ENCODE peak calls at places on chromosomes 1 and 21, in four cellular contexts. H is left ventricle myocardium inferior, X is A549, U is DND-41. T is an unnamed sample.

GRCh38 chr1:23619299-23620188 is 60.2 kb upstream of the ID3 start:
- DNase-seq in H (no peak), X (no peak), U (peak; percentile 82), T (no peak)

GRCh38 chr1:47650606-47651005 is 212.8 kb downstream of the FOXD2 start:
- DNase-seq in H (no peak), X (no peak), U (no peak), T (no peak)

GRCh38 chr1:6587261-6588005 is 7.6 kb downstream of the ZBTB48 start:
- DNase-seq in H (peak; percentile 84), X (no peak), U (no peak), T (peak; percentile 87)

GRCh38 chr1:74468982-74469603 is 43.3 kb downstream of the LRRC53 start:
- DNase-seq in H (no peak), X (peak; percentile 35), U (no peak), T (no peak)

GRCh38 chr1:109687641-109688499 is at the start of gene GSTM1:
- DNase-seq in H (no peak), X (no peak), U (no peak), T (no peak)

GRCh38 chr1:89908294-89908992 is 86.5 kb upstream of the ZNF326 start:
- DNase-seq in H (no peak), X (no peak), U (no peak), T (no peak)

GRCh38 chr1:199449221-199449620 is 578.3 kb upstream of the NR5A2 start:
- DNase-seq in H (no peak), X (no peak), U (no peak), T (no peak)

GRCh38 chr1:58395355-58395754 is 151.2 kb downstream of the OMA1 start:
- DNase-seq in H (no peak), X (peak; percentile 9), U (no peak), T (no peak)

GRCh38 chr1:232292246-232292645 is 337.7 kb downstream of the SIPA1L2 start:
- DNase-seq in H (no peak), X (no peak), U (no peak), T (no peak)

GRCh38 chr21:45867671-45868081 is 113.9 kb upstream of the COL6A1 start:
- DNase-seq in H (no peak), X (no peak), U (no peak), T (no peak)

GRCh38 chr1:96978431-96978830 is 256.8 kb downstream of the PTBP2 start:
- DNase-seq in H (no peak), X (no peak), U (no peak), T (no peak)

GRCh38 chr1:91826649-91827048 is 59.3 kb downstream of the TGFBR3 start:
- DNase-seq in H (no peak), X (no peak), U (no peak), T (no peak)

GRCh38 chr1:12040457-12041051 is 21.3 kb downstream of the MIIP start:
- DNase-seq in H (no peak), X (peak; percentile 32), U (no peak), T (no peak)

GRCh38 chr1:29453502-29454240 is 217.3 kb downstream of the PTPRU start:
- DNase-seq in H (no peak), X (peak; percentile 58), U (peak; percentile 41), T (peak; percentile 30)

GRCh38 chr1:158943059-158943458 is 11.7 kb downstream of the PYHIN1 start:
- DNase-seq in H (no peak), X (no peak), U (no peak), T (no peak)

GRCh38 chr1:66033781-66034180 is 241.1 kb downstream of the PDE4B start:
- DNase-seq in H (no peak), X (no peak), U (no peak), T (no peak)

GRCh38 chr1:237713886-237714285 is 176.8 kb downstream of the ZP4 start:
- DNase-seq in H (no peak), X (no peak), U (no peak), T (no peak)

GRCh38 chr1:205714190-205714905 is 34.0 kb upstream of the SLC45A3 start:
- DNase-seq in H (no peak), X (peak; percentile 36), U (no peak), T (no peak)

GRCh38 chr1:180609643-180610555 is 21.9 kb upstream of the XPR1 start:
- DNase-seq in H (no peak), X (no peak), U (no peak), T (no peak)

GRCh38 chr1:70727891-70728443 is 316.9 kb downstream of the CTH start:
- DNase-seq in H (no peak), X (no peak), U (no peak), T (no peak)

GRCh38 chr1:53656062-53656915 is 82.7 kb downstream of the GLIS1 start:
- DNase-seq in H (no peak), X (no peak), U (no peak), T (peak; percentile 26)

GRCh38 chr21:38631171-38631570 is 132.9 kb upstream of the ERG start:
- DNase-seq in H (no peak), X (no peak), U (no peak), T (no peak)

GRCh38 chr21:41109174-41109573 is 58.8 kb upstream of the BACE2 start:
- DNase-seq in H (no peak), X (no peak), U (no peak), T (no peak)

GRCh38 chr1:5770981-5771765 is 221.1 kb downstream of the NPHP4 start:
- DNase-seq in H (no peak), X (no peak), U (no peak), T (no peak)

GRCh38 chr1:172401907-172402306 is 18.6 kb upstream of the C1orf105 start:
- DNase-seq in H (no peak), X (peak; percentile 29), U (no peak), T (no peak)

GRCh38 chr1:39409055-39409816 is 82.2 kb upstream of the BMP8A start:
- DNase-seq in H (peak; percentile 57), X (peak; percentile 21), U (peak; percentile 65), T (peak; percentile 83)

GRCh38 chr1:181089017-181089776 is 697 bp downstream of the IER5 start:
- DNase-seq in H (peak; percentile 39), X (no peak), U (peak; percentile 45), T (peak; percentile 67)

GRCh38 chr1:185017338-185017737 is 28.0 kb upstream of the RNF2 start:
- DNase-seq in H (no peak), X (peak; percentile 65), U (no peak), T (no peak)

GRCh38 chr1:243322326-243322725 is 66.5 kb downstream of the SDCCAG8 start:
- DNase-seq in H (no peak), X (no peak), U (no peak), T (no peak)

GRCh38 chr1:2394761-2395160 is 3.1 kb downstream of the RER1 start:
- DNase-seq in H (no peak), X (no peak), U (no peak), T (no peak)

GRCh38 chr1:2392071-2392442 is 416 bp downstream of the RER1 start:
- DNase-seq in H (no peak), X (no peak), U (no peak), T (no peak)

GRCh38 chr1:2392686-2393085 is 1.0 kb downstream of the RER1 start:
- DNase-seq in H (no peak), X (no peak), U (no peak), T (no peak)

GRCh38 chr1:2394220-2394619 is 2.6 kb downstream of the RER1 start:
- DNase-seq in H (no peak), X (no peak), U (no peak), T (no peak)

DNA sequence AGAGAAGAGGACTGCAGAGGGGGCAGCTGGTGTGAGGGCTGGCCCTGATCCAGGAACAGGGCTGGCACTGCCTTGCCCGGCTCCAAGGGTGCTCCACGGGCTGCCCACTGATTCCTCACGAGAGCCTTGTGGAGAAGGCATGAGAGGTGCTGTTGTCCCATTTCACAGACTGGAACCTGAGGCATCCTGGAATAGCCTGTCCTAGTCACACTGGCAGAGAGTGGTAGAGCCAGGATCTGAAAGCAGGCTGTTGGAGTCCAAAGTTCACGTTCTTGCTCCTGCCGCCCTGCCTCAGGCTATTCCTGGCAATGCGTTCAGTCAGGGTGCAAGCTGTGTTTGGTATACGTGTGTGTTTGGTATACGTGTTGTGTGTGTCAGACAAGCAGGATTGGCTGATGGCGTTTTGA is 1.8 kb downstream of the RER1 start:
- DNase-seq in H (no peak), X (no peak), U (no peak), T (no peak)
- H3K27ac ChIP-seq in H (no peak overlapping the region), X (peak overlapping the region; percentile 98), U (no peak overlapping the region), T (no peak overlapping the region)

GRCh38 chr1:56966698-56966999 is 834 bp upstream of the C8B start:
- DNase-seq in H (no peak), X (no peak), U (no peak), T (no peak)

GRCh38 chr1:56963667-56964066 is 2.1 kb downstream of the C8B start:
- DNase-seq in H (no peak), X (no peak), U (no peak), T (no peak)

GRCh38 chr1:56965191-56965590 is 624 bp downstream of the C8B start:
- DNase-seq in H (no peak), X (no peak), U (no peak), T (no peak)

GRCh38 chr1:56965916-56966697 is at the start of gene C8B:
- DNase-seq in H (no peak), X (no peak), U (no peak), T (no peak)

DNA sequence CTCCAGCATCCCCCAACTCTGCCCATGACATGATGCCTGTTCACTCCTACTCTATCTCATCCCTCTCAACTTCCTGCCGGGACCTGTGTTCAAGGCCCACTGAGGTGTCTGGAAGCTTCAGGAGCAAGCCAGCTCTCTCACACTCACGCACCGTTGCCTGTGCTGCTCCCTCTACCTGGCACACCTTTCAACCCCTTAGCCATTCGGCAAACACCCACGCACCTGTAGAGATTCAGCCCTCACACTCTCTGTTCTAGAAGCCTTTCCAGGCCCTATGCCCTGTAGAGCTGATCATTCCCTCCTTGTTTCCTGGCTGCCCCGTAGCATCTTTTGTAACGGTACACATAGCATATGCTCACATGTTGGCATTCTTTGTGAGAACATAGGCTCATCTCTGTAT is 1.5 kb downstream of the C8B start:
- DNase-seq in H (no peak), X (no peak), U (no peak), T (no peak)
- H3K4me3 ChIP-seq in H (no peak overlapping the region), X (no peak overlapping the region), U (no peak overlapping the region), T (no peak overlapping the region)

DNA sequence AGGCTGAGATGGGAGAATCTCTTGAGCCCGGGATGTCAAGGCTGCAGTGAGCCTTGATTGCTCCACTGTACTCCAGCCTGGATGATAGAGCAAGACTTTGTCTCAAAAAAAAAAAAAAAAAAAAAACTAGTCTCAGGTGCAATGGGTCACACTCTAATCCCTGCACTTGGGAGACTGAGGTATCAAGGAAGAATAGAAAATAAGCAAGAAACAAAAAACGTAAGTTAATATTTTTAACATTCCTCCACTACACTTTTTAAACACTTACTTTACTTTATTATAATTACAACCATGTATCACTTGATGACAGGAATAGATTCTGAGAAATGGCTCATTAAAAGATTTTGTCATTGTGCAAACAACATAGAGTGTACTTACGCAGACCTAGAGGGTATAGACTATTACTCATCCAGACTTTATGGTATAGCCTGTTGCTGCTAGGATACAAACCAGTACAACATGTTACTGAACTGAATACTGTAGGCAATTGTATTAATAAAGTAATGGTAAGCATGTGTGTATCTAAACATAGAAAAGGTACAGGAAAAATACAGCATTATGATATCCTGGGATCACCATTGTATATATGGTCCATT is 1244.1 kb upstream of the ADGRL4 start:
- DNase-seq in H (no peak), X (peak; percentile 1), U (no peak), T (no peak)
- H3K9me3 ChIP-seq in H (peaks cover 13% of the 10 kb centered on the region), X (no peaks in the 10 kb centered on the region), U (peaks cover 4% of the 10 kb centered on the region), T (no peaks in the 10 kb centered on the region)

GRCh38 chr1:207868252-207868768 is 42.6 kb downstream of the CD34 start:
- DNase-seq in H (peak; percentile 29), X (no peak), U (peak; percentile 54), T (peak; percentile 81)
- H3K27ac ChIP-seq in H (peak overlapping the region; percentile 99), X (peak overlapping the region; percentile 100), U (peak overlapping the region; percentile 96), T (peak overlapping the region; percentile 29)